ENCODE peak calls at places on chromosomes 6 and 20, in six cellular contexts. K, G, Y, L, I and X are unnamed samples.

GRCh38 chr6:39791311-39791710 is 865 bp upstream of the DAAM2 start:
- DNase-seq in K (peak; percentile 49), G (no peak), L (no peak), Y (peak; percentile 48), I (no peak), X (peak; percentile 57)

GRCh38 chr6:27605401-27606342 is 132.8 kb upstream of the ZNF184 start:
- DNase-seq in I (no peak), Y (peak; percentile 75), L (no peak), K (peak; percentile 58), G (no peak), X (peak; percentile 67)

GRCh38 chr6:84458271-84458670 is 230.8 kb upstream of the CEP162 start:
- DNase-seq in I (no peak), K (no peak), G (no peak), Y (no peak), L (no peak), X (no peak)

GRCh38 chr6:21679761-21680265 is 86.3 kb downstream of the SOX4 start:
- DNase-seq in K (peak; percentile 86), L (no peak), I (no peak), G (no peak), Y (peak; percentile 91), X (peak; percentile 30)

GRCh38 chr6:7292856-7293255 is 20.1 kb downstream of the SSR1 start:
- DNase-seq in K (peak; percentile 25), Y (peak; percentile 26), L (no peak), I (no peak), G (no peak), X (peak; percentile 24)

GRCh38 chr6:83231146-83231545 is 38.0 kb downstream of the RWDD2A start:
- DNase-seq in L (no peak), I (no peak), G (no peak), Y (peak; percentile 30), K (peak; percentile 90), X (peak; percentile 35)

GRCh38 chr6:35911871-35912653 is 8.8 kb downstream of the SRPK1 start:
- DNase-seq in G (no peak), L (no peak), I (peak; percentile 22), Y (peak; percentile 45), K (peak; percentile 12), X (peak; percentile 49)

GRCh38 chr20:346640-347316 is at the start of gene NRSN2:
- DNase-seq in Y (peak; percentile 72), I (peak; percentile 59), L (peak; percentile 74), K (peak; percentile 66), G (peak; percentile 86), X (peak; percentile 82)

GRCh38 chr6:4804095-4804494 is 27.9 kb downstream of the CDYL start:
- DNase-seq in L (no peak), I (no peak), K (peak; percentile 53), Y (peak; percentile 55), G (no peak), X (peak; percentile 72)

GRCh38 chr6:39664173-39664572 is 61.0 kb downstream of the KIF6 start:
- DNase-seq in I (no peak), L (no peak), Y (no peak), K (no peak), G (no peak), X (no peak)

GRCh38 chr6:17497701-17498100 is 102.4 kb upstream of the FAM8A1 start:
- DNase-seq in G (no peak), I (no peak), K (no peak), Y (no peak), L (no peak), X (no peak)

GRCh38 chr6:127022297-127022696 is 96.2 kb upstream of the RSPO3 start:
- DNase-seq in Y (peak; percentile 31), I (peak; percentile 11), K (peak; percentile 75), L (no peak), G (no peak), X (peak; percentile 91)

GRCh38 chr6:133837801-133838349 is 51.0 kb upstream of the TCF21 start:
- DNase-seq in I (peak; percentile 73), K (peak; percentile 27), G (no peak), L (no peak), Y (peak; percentile 44), X (no peak)
- TF ChIP-seq CTCF in I (peak; percentile 82), K (peak; percentile 72), G (peak; percentile 55), L (peak; percentile 32), Y (peak; percentile 65), X (peak; percentile 66)

GRCh38 chr6:18543061-18543460 is 155.9 kb downstream of the RNF144B start:
- DNase-seq in G (no peak), Y (no peak), L (no peak), K (no peak), I (no peak), X (no peak)
- H3K4me3 ChIP-seq in G (no peak overlapping the region), Y (no peak overlapping the region), L (no peak overlapping the region), K (no peak overlapping the region), I (no peak overlapping the region), X (no peak overlapping the region)

DNA sequence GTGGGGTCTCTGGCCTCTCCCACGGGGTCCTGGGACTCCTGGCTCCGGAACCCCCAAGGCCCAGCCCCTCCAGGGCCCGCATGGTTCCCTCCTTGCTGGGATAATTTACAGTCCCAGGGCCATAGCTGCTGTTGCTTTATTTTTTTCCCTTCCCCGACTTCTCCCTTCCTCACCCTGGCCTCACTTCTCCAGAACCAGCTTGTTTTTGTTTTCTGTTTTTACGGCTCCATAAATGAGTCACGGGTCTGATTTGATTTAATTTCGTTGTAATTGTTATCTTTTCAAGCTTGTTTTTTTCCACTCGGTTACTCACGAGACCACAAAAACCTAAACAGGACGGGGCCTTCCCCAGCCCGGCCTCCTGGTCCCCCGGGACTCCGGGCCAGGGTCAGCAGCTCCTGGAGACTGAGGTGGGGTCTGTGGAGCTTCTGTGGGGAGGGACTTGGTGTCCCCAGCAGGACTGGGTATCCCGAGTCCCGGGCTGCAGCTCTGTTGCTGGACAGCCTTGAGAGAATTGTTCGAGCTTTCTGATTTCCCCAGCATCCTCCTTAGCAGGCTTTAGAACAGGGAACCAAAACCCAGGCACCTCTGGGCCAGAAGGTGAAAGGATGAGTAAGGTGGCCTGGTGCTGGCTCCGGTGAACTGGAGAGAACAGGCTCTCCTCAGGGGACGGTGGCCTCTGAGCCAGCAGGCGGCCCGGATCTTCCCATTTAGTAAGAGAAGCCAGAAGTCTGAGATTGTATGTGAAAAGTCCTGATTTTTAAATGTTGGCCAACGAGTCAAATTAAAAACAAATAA is 94.9 kb downstream of the CEBPB start:
- DNase-seq in I (no peak), Y (peak; percentile 81), G (no peak), L (no peak), K (peak; percentile 76), X (peak; percentile 84)
- TF ChIP-seq CTCF in I (no peak), Y (no peak), G (no peak), L (no peak), K (peak; percentile 29), X (no peak)

DNA sequence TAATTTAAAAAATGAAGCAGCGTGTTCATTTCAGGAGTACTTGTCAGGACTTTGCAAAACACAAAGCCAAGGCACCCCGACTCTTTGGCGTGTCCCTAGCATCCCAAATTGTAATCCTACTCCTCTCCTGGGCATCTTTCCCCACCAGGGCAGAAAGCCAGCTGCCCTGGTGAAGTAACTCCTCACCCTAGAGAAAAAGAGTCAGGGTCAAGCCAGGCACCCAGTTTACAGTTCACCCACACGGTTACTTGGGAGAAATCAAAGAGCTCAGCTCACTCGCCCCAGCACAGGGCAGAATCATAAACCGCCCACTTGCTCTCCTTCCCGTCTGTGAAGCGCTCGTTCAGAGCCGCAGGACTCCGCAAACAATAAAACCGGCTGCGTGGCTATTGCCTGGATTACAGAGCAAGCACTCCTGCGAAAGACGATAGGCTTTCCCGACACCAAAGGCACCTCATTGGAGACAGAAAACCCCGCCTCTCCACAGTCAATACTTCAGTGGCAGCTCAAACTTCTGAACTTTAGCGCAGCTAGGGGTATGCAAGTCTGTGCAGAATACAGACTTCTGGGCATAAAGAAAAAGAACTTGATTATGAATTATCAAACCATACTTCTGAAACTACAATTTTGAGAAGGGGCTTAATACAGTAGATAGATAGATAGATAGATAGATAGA is 73.0 kb upstream of the NHSL1 start:
- DNase-seq in I (peak; percentile 82), K (peak; percentile 73), L (peak; percentile 69), G (no peak), Y (peak; percentile 88), X (peak; percentile 91)
- H3K4me3 ChIP-seq in I (no peak overlapping the region), K (peak overlapping the region; percentile 64), L (peak overlapping the region; percentile 46), G (peak overlapping the region; percentile 41), Y (peak overlapping the region; percentile 27), X (peak overlapping the region; percentile 45)

GRCh38 chr6:166905505-166906134 is 50.7 kb downstream of the RNASET2 start:
- DNase-seq in L (no peak), Y (no peak), G (no peak), I (no peak), K (no peak), X (no peak)

GRCh38 chr6:166905013-166905412 is 51.3 kb downstream of the RNASET2 start:
- DNase-seq in Y (no peak), G (no peak), K (no peak), I (no peak), L (no peak), X (no peak)

GRCh38 chr6:166907373-166907841 is 48.9 kb downstream of the RNASET2 start:
- DNase-seq in G (no peak), L (no peak), Y (no peak), K (no peak), I (no peak), X (no peak)

GRCh38 chr6:166907871-166908806 is 48.2 kb downstream of the RNASET2 start:
- DNase-seq in I (no peak), G (no peak), K (no peak), Y (no peak), L (no peak), X (no peak)

DNA sequence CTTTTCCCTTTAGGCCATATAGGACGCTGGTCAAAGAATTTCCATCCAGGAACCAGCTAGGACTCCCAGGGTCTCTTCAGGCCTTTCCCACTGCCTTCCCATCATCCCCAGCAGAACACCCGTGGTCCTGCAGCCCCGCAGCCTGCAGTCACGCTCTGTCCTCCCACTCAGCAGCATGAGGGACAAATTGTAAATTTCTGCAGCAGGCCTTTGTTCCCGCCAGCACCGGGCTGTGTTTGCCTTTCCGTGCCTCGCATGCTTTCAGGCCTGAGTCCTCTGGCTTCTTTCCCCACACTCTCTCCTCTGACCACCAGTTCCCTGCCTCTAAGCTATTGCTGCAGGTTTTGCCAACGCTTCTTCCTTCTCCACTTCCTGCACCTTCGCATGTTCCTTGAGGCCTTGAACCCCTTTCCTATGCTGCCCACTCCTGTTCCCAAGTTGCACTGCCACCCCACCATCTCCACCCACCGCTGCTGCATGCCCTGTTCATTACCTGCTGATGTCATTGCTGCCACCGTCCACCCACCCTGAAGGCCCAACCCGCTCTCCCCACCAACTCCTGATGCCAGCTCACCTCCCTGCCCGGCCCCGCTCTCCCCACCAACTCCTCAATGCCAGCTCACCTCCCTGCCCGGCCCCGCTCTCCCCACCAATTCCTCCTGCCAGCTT is 49.8 kb downstream of the RNASET2 start:
- DNase-seq in K (no peak), L (no peak), G (peak; percentile 74), Y (no peak), I (no peak), X (no peak)
- TF ChIP-seq CTCF in K (no peak), L (no peak), G (no peak), Y (no peak), I (no peak), X (no peak)